ENCODE peak calls at places on chromosomes 7 and 10, in six cellular contexts. I is nephron progenitor cell, E is epithelial cell of esophagus, W is keratinocyte, N is endothelial cell, J is GM03348. L is an unnamed sample.

GRCh38 chr7:81761821-81762220 is 8.0 kb downstream of the HGF start:
- DNase-seq in W (no peak), J (no peak), E (no peak), I (no peak), N (no peak), L (no peak)

GRCh38 chr7:125599387-125599786 is 669.8 kb upstream of the POT1 start:
- DNase-seq in E (peak), I (no peak), J (no peak), W (no peak), N (no peak), L (peak)

GRCh38 chr10:125332548-125333208 is 172.3 kb upstream of the CTBP2 start:
- DNase-seq in N (no peak), W (no peak), I (no peak), E (no peak), J (no peak), L (no peak)

GRCh38 chr7:6831018-6831725 is 5.1 kb upstream of the CCZ1B start:
- DNase-seq in N (no peak), W (no peak), J (no peak), E (no peak), I (no peak), L (no peak)

GRCh38 chr10:11758527-11759236 is 16.5 kb downstream of the ECHDC3 start:
- DNase-seq in N (no peak), I (no peak), W (peak), E (peak), J (no peak), L (no peak)

GRCh38 chr10:28677889-28678686 is 767 bp downstream of the BAMBI start:
- DNase-seq in W (no peak), N (peak), I (peak), J (peak), E (peak), L (peak)

GRCh38 chr7:70660819-70661191 is 471.1 kb upstream of the GALNT17 start:
- DNase-seq in N (no peak), E (no peak), I (no peak), J (no peak), W (no peak), L (no peak)

GRCh38 chr7:7099584-7100014 is 82.7 kb upstream of the C1GALT1 start:
- DNase-seq in E (peak), J (peak), N (peak), W (peak), I (peak), L (peak)

GRCh38 chr10:124005091-124005490 is 88.3 kb downstream of the CHST15 start:
- DNase-seq in J (no peak), E (no peak), W (no peak), I (no peak), N (no peak), L (no peak)

GRCh38 chr7:47543659-47544058 is 38.3 kb downstream of the TNS3 start:
- DNase-seq in I (no peak), E (no peak), J (no peak), N (no peak), W (no peak), L (no peak)

GRCh38 chr10:74439213-74439612 is 288.2 kb downstream of the ADK start:
- DNase-seq in N (no peak), J (no peak), I (no peak), E (no peak), W (no peak), L (no peak)

GRCh38 chr7:96297873-96298272 is 24.0 kb downstream of the SLC25A13 start:
- DNase-seq in I (no peak), E (no peak), N (no peak), W (no peak), J (no peak), L (no peak)

GRCh38 chr7:50591480-50592438 is 26.6 kb upstream of the DDC start:
- DNase-seq in I (no peak), J (no peak), W (no peak), N (no peak), E (no peak), L (peak)

GRCh38 chr10:100006241-100006886 is 3.4 kb downstream of the DNMBP start:
- DNase-seq in E (peak), I (no peak), N (no peak), W (no peak), J (peak), L (peak)

GRCh38 chr10:132942740-132943554 is 577 bp upstream of the CFAP46 start:
- DNase-seq in I (no peak), N (no peak), E (no peak), J (no peak), W (no peak), L (peak)

GRCh38 chr10:122149607-122150505 is 121.2 kb upstream of the BTBD16 start:
- DNase-seq in J (peak), I (no peak), N (no peak), W (no peak), E (no peak), L (no peak)

GRCh38 chr10:71042699-71043098 is 154.3 kb upstream of the PCBD1 start:
- DNase-seq in E (no peak), I (no peak), N (no peak), J (no peak), W (no peak), L (no peak)

GRCh38 chr7:23462846-23463245 is 7.4 kb downstream of the IGF2BP3 start:
- DNase-seq in E (peak), W (no peak), J (peak), N (peak), I (no peak), L (peak)

GRCh38 chr10:3468919-3469638 is 296.5 kb upstream of the PITRM1 start:
- DNase-seq in N (no peak), W (no peak), E (peak), I (no peak), J (peak), L (peak)

GRCh38 chr10:24207781-24208611 is 942 bp upstream of the KIAA1217 start:
- DNase-seq in I (no peak), W (no peak), N (peak), J (no peak), E (peak), L (peak)

GRCh38 chr7:128911441-128912031 is 1.0 kb upstream of the KCP start:
- DNase-seq in I (peak), N (peak), J (no peak), E (no peak), W (no peak), L (peak)

GRCh38 chr7:23369695-23370404 is 70.7 kb downstream of the MALSU1 start:
- DNase-seq in W (no peak), J (no peak), N (no peak), I (no peak), E (no peak), L (no peak)

GRCh38 chr10:132302911-132303310 is 4.8 kb downstream of the STK32C start:
- DNase-seq in W (no peak), N (no peak), I (no peak), E (no peak), J (no peak), L (no peak)